ENCODE peak calls at places on chromosomes 16 and 17, in eight cellular contexts. I, X, P, Y, C, M, O and N are unnamed samples. For H3K4me1, the result is how much of the 10 kb centered on the place peaks cover.

GRCh38 chr17:80441133-80441578 is 26.2 kb downstream of the ENDOV start:
- DNase-seq in P (peak), X (peak), O (no peak), I (no peak), Y (peak), M (no peak), C (peak), N (peak)

GRCh38 chr16:55495616-55496289 is 13.1 kb upstream of the LPCAT2 start:
- DNase-seq in X (no peak), C (peak), P (no peak), M (no peak), I (no peak), O (no peak), Y (no peak), N (no peak)

GRCh38 chr16:2744711-2745110 is 7.7 kb upstream of the SRRM2 start:
- DNase-seq in I (peak), O (no peak), M (no peak), X (peak), P (no peak), Y (no peak), C (no peak), N (no peak)

GRCh38 chr17:335691-336090 is 16.9 kb downstream of the RPH3AL start:
- DNase-seq in C (peak), O (no peak), P (peak), Y (peak), I (no peak), M (no peak), X (peak), N (no peak)

GRCh38 chr16:56679078-56679730 is 3.1 kb upstream of the MT1X start:
- DNase-seq in X (no peak), Y (no peak), P (no peak), C (no peak), M (no peak), I (no peak), O (no peak), N (no peak)

GRCh38 chr17:42284566-42284965 is 3.7 kb upstream of the STAT5A start:
- DNase-seq in M (no peak), I (no peak), X (peak), C (no peak), Y (no peak), P (no peak), O (no peak), N (no peak)

GRCh38 chr16:86403541-86404163 is 106.7 kb upstream of the FOXF1 start:
- DNase-seq in P (no peak), C (peak), O (no peak), M (no peak), I (no peak), Y (no peak), X (no peak), N (no peak)

GRCh38 chr17:4742629-4743028 is 2.9 kb upstream of the CXCL16 start:
- DNase-seq in I (peak), M (no peak), P (no peak), O (no peak), X (no peak), C (no peak), Y (no peak), N (no peak)

GRCh38 chr16:89071686-89072182 is 21.9 kb upstream of the ACSF3 start:
- DNase-seq in C (no peak), Y (peak), X (no peak), I (no peak), O (no peak), P (no peak), M (no peak), N (no peak)

GRCh38 chr16:4832698-4833343 is 14.3 kb downstream of the GLYR1 start:
- DNase-seq in M (no peak), C (no peak), X (no peak), I (no peak), P (no peak), Y (no peak), O (no peak), N (no peak)

GRCh38 chr16:77816293-77816692 is 27.9 kb downstream of the VAT1L start:
- DNase-seq in C (peak), O (no peak), X (no peak), P (no peak), Y (no peak), M (no peak), I (no peak), N (no peak)

GRCh38 chr17:4908301-4908700 is 5.4 kb upstream of the CHRNE start:
- DNase-seq in O (no peak), C (peak), X (no peak), I (peak), P (peak), M (no peak), Y (no peak), N (peak)

GRCh38 chr16:17780181-17780580 is 309.4 kb upstream of the XYLT1 start:
- DNase-seq in O (no peak), M (no peak), Y (no peak), C (no peak), I (no peak), P (no peak), X (no peak), N (no peak)

GRCh38 chr17:60473788-60474187 is 51.5 kb downstream of the CHCT1 start:
- DNase-seq in O (no peak), C (peak), M (no peak), I (no peak), P (peak), X (no peak), Y (no peak), N (no peak)

GRCh38 chr16:50183316-50183715 is 30.2 kb downstream of the TENT4B start:
- DNase-seq in C (peak), X (no peak), I (no peak), O (no peak), P (no peak), Y (no peak), M (no peak), N (no peak)

GRCh38 chr17:9684955-9685621 is 39.8 kb downstream of the USP43 start:
- DNase-seq in C (peak), M (no peak), X (no peak), O (no peak), Y (no peak), I (no peak), P (no peak), N (no peak)

GRCh38 chr17:44095647-44096496 is 25.3 kb downstream of the G6PC3 start:
- DNase-seq in X (no peak), O (no peak), P (peak), M (no peak), C (peak), I (peak), Y (no peak), N (no peak)

DNA sequence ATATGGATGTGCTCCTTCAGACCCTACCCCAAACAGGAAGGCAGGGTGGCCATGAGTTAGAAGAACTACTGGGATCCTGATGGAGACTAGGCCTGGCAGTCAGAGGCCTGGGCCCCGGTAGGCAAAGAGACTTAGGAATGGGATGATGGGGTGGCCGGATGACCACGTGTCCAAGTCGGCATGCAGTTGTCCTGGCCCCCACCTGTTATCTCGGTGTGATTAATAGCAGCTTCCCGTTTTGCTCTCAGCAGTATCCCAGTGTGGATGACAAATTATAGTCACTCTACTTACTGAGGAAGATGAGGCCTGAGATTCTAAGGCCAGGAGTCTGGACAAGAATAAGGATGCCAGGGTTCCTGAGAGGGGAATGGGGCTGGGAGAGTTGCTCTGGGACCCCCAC is 1.5 kb downstream of the TNFSF12 start:
- DNase-seq in Y (no peak), C (no peak), I (no peak), M (no peak), O (no peak), P (no peak), X (no peak), N (no peak)
- H3K4me1 ChIP-seq in Y (under half), C (under half), I (under half), M (under half), O (under half), P (under half), X (under half), N (half or more)

GRCh38 chr16:13921328-13921727 is 1.4 kb downstream of the ERCC4 start:
- DNase-seq in P (no peak), M (no peak), O (no peak), Y (no peak), I (no peak), C (peak), X (no peak), N (no peak)
- H3K4me3 ChIP-seq in P (peak), M (no peak), O (no peak), Y (no peak), I (no peak), C (peak), X (no peak), N (no peak)

GRCh38 chr16:30077656-30078055 is 1.9 kb downstream of the PPP4C start:
- DNase-seq in M (no peak), X (no peak), I (peak), Y (peak), O (no peak), P (no peak), C (peak), N (no peak)
- H3K27ac ChIP-seq in M (peak), X (no peak), I (no peak), Y (no peak), O (no peak), P (no peak), C (peak), N (no peak)

GRCh38 chr17:28738680-28739384 is 5.0 kb upstream of the TRAF4 start:
- DNase-seq in X (no peak), O (peak), C (no peak), P (no peak), M (no peak), Y (peak), I (peak), N (peak)
- H3K4me1 ChIP-seq in X (under half), O (under half), C (under half), P (under half), M (under half), Y (under half), I (under half), N (under half)

GRCh38 chr17:18262111-18262510 is 1.6 kb downstream of the MIEF2 start:
- DNase-seq in Y (no peak), C (peak), X (no peak), I (no peak), M (no peak), O (no peak), P (no peak), N (no peak)
- H3K4me3 ChIP-seq in Y (no peak), C (no peak), X (no peak), I (peak), M (peak), O (no peak), P (no peak), N (no peak)

GRCh38 chr16:58026705-58027340 is 1.3 kb downstream of the MMP15 start:
- DNase-seq in O (no peak), Y (peak), I (peak), C (no peak), M (no peak), X (peak), P (peak), N (no peak)
- H3K27ac ChIP-seq in O (no peak), Y (peak), I (peak), C (no peak), M (no peak), X (no peak), P (no peak), N (no peak)

GRCh38 chr17:64084086-64084939 is 45.6 kb downstream of the ERN1 start:
- DNase-seq in X (no peak), Y (no peak), M (no peak), C (peak), I (peak), O (no peak), P (no peak), N (no peak)

GRCh38 chr17:64084940-64085649 is 44.8 kb downstream of the ERN1 start:
- DNase-seq in Y (no peak), X (no peak), P (peak), O (no peak), I (no peak), C (no peak), M (no peak), N (no peak)

GRCh38 chr17:64083571-64084085 is 46.3 kb downstream of the ERN1 start:
- DNase-seq in M (no peak), Y (no peak), O (no peak), P (no peak), I (no peak), C (no peak), X (no peak), N (no peak)

GRCh38 chr17:64081802-64082799 is 47.8 kb downstream of the ERN1 start:
- DNase-seq in Y (no peak), C (peak), M (no peak), I (no peak), X (no peak), O (peak), P (peak), N (peak)

GRCh38 chr17:64083093-64083492 is 46.9 kb downstream of the ERN1 start:
- DNase-seq in P (no peak), M (no peak), C (no peak), Y (no peak), X (no peak), I (no peak), O (no peak), N (no peak)
- H3K4me1 ChIP-seq in P (under half), M (under half), C (under half), Y (under half), X (under half), I (half or more), O (half or more), N (half or more)

DNA sequence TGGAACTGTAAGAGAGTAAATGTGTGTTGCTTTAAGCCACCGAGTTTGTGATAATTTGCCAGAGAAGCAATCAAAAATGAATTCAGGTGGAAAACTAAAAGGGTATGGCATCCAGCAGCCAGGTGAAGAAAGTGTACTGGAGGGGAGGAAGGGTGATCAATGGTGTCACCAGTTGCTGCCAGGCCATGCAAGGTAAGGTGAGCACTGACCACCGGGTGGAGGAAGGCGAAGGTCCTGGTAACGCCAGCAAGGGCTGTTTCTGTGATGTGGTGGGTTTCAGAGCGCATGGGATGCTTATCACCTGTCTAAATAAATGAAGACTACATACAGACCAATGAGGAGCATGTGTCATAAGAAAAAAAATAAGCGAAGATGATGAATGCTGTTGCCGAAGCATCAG is 6.9 kb downstream of the FA2H start:
- DNase-seq in P (no peak), M (no peak), I (no peak), Y (no peak), X (no peak), O (no peak), C (no peak), N (no peak)
- H3K4me3 ChIP-seq in P (no peak), M (no peak), I (no peak), Y (no peak), X (no peak), O (no peak), C (no peak), N (no peak)

GRCh38 chr17:29178750-29179231 is 1.4 kb downstream of the MYO18A start:
- DNase-seq in X (no peak), C (no peak), M (no peak), I (no peak), Y (no peak), O (no peak), P (no peak), N (no peak)
- H3K27ac ChIP-seq in X (no peak), C (no peak), M (peak), I (peak), Y (peak), O (no peak), P (no peak), N (peak)